ENCODE peak calls at places on chromosomes 2 and 18, in six cellular contexts. Q is thyroid gland, D is adrenal gland, P is Peyer's patch, W is prostate gland, F is ovary. R is an unnamed sample.

GRCh38 chr2:160736629-160737028 is 243.0 kb upstream of the RBMS1 start:
- DNase-seq in Q (no peak), W (no peak), D (no peak), P (no peak), F (no peak), R (no peak)

GRCh38 chr2:126732682-126733245 is 76.8 kb downstream of the GYPC start:
- DNase-seq in D (no peak), P (peak; percentile 35), W (no peak), F (no peak), Q (no peak), R (no peak)

GRCh38 chr2:179422037-179422643 is 157.5 kb upstream of the SESTD1 start:
- DNase-seq in W (peak; percentile 76), Q (peak; percentile 76), P (peak; percentile 85), F (peak; percentile 76), D (peak; percentile 64), R (peak; percentile 83)

GRCh38 chr2:2296400-2296799 is 34.7 kb downstream of the MYT1L start:
- DNase-seq in P (no peak), Q (no peak), F (no peak), W (no peak), D (no peak), R (no peak)

GRCh38 chr18:48736316-48736715 is 197.5 kb downstream of the CTIF start:
- DNase-seq in W (no peak), P (no peak), F (no peak), Q (no peak), D (no peak), R (no peak)

GRCh38 chr2:174198846-174199564 is 49.3 kb downstream of the OLA1 start:
- DNase-seq in Q (no peak), F (no peak), D (no peak), W (no peak), P (no peak), R (no peak)

GRCh38 chr18:63255435-63255834 is 64.1 kb downstream of the BCL2 start:
- DNase-seq in P (no peak), Q (no peak), W (no peak), D (no peak), F (no peak), R (no peak)

GRCh38 chr2:30362468-30363081 is 84.5 kb upstream of the LCLAT1 start:
- DNase-seq in D (peak; percentile 30), P (no peak), Q (peak; percentile 75), F (no peak), W (no peak), R (no peak)

GRCh38 chr2:95023222-95023597 is 2.3 kb upstream of the MAL start:
- DNase-seq in P (peak; percentile 51), D (no peak), F (no peak), W (no peak), Q (peak; percentile 73), R (no peak)

GRCh38 chr18:24153397-24153796 is 14.5 kb downstream of the CABYR start:
- DNase-seq in F (no peak), D (no peak), Q (no peak), P (no peak), W (no peak), R (no peak)

GRCh38 chr2:124426630-124427029 is 401.5 kb downstream of the CNTNAP5 start:
- DNase-seq in F (no peak), Q (no peak), D (no peak), W (no peak), P (no peak), R (no peak)

GRCh38 chr2:161206491-161207032 is 46.3 kb downstream of the TANK start:
- DNase-seq in W (no peak), F (no peak), Q (no peak), D (no peak), P (no peak), R (no peak)

GRCh38 chr2:69490486-69490885 is 53.3 kb upstream of the NFU1 start:
- DNase-seq in F (no peak), W (no peak), Q (no peak), P (no peak), D (no peak), R (no peak)

GRCh38 chr18:23353459-23353858 is 99.6 kb upstream of the RIOK3 start:
- DNase-seq in F (no peak), D (no peak), W (no peak), P (no peak), Q (no peak), R (no peak)

GRCh38 chr18:77021075-77021474 is 111.5 kb downstream of the MBP start:
- DNase-seq in P (no peak), Q (no peak), W (no peak), D (no peak), F (no peak), R (no peak)

GRCh38 chr2:84297155-84297554 is 161.9 kb downstream of the SUCLG1 start:
- DNase-seq in W (no peak), Q (no peak), F (no peak), D (no peak), P (peak; percentile 83), R (no peak)

GRCh38 chr2:99404039-99404799 is 67.0 kb downstream of the EIF5B start:
- DNase-seq in Q (no peak), P (no peak), W (peak; percentile 77), F (no peak), D (no peak), R (no peak)

GRCh38 chr2:11056614-11057013 is 98.7 kb upstream of the SLC66A3 start:
- DNase-seq in F (no peak), D (no peak), P (no peak), Q (peak; percentile 39), W (no peak), R (no peak)

GRCh38 chr2:215367647-215368492 is 56.0 kb downstream of the ATIC start:
- DNase-seq in W (no peak), D (no peak), Q (no peak), F (no peak), P (no peak), R (no peak)

GRCh38 chr2:10414591-10414990 is 33.5 kb downstream of the ODC1 start:
- DNase-seq in F (no peak), W (no peak), P (no peak), D (no peak), Q (no peak), R (no peak)

DNA sequence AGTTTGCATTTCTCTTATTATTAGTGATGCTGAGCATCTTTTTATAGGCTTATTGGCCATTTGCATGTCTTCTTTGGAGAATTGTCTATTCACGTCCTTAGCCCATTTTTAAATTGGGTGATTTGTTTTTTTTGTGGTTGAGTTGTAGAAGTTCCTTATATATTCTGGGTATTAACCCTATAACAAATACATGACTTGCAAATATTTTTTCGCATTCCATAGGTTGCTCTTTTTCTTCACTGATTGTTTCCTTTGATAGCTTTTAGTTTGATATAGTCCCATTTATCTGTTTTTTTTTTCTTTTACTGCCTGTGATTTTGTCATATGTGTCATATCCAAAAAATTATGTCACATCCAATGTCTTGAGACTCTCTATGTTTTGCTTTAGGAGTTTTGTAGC is 243.6 kb downstream of the GPD2 start:
- DNase-seq in P (no peak), Q (no peak), W (no peak), F (no peak), D (no peak), R (no peak)
- TF ChIP-seq POLR2A in P (no peak), Q (no peak), W (no peak), F (no peak), D (no peak), R (no peak)

DNA sequence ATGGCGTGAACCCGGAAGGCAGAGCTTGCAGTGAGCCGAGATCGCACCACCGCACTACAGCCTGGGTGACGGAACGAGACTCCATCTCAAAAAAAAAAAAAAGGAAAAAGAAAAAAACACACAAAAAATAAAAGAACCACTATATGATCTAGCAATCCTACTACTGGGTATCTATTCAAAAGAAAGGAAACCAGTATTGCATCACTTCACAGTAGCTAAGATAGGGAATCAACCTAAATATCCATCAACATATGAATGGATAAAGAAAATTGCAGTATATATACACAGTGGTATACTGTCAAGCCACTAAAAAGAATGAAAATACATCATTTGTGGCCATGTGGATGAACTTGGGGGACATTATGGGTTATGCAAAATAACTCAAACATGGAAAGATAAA is 37.9 kb downstream of the METTL21A start:
- DNase-seq in D (no peak), Q (no peak), W (no peak), F (no peak), P (no peak), R (no peak)
- H3K36me3 ChIP-seq in D (no peaks in the 10 kb centered on the region), Q (no peaks in the 10 kb centered on the region), W (no peaks in the 10 kb centered on the region), F (no peaks in the 10 kb centered on the region), P (no peaks in the 10 kb centered on the region), R (no peaks in the 10 kb centered on the region)

GRCh38 chr2:63484481-63484880 is 103.8 kb downstream of the WDPCP start:
- DNase-seq in D (no peak), Q (no peak), W (no peak), P (no peak), F (no peak), R (no peak)

GRCh38 chr2:63484901-63485300 is 103.4 kb downstream of the WDPCP start:
- DNase-seq in F (no peak), P (no peak), Q (no peak), D (no peak), W (no peak), R (no peak)

GRCh38 chr2:63494100-63494499 is 94.2 kb downstream of the WDPCP start:
- DNase-seq in W (no peak), D (no peak), P (no peak), F (no peak), Q (no peak), R (no peak)

GRCh38 chr2:63486861-63487290 is 101.4 kb downstream of the WDPCP start:
- DNase-seq in W (no peak), D (no peak), Q (no peak), F (no peak), P (no peak), R (no peak)

DNA sequence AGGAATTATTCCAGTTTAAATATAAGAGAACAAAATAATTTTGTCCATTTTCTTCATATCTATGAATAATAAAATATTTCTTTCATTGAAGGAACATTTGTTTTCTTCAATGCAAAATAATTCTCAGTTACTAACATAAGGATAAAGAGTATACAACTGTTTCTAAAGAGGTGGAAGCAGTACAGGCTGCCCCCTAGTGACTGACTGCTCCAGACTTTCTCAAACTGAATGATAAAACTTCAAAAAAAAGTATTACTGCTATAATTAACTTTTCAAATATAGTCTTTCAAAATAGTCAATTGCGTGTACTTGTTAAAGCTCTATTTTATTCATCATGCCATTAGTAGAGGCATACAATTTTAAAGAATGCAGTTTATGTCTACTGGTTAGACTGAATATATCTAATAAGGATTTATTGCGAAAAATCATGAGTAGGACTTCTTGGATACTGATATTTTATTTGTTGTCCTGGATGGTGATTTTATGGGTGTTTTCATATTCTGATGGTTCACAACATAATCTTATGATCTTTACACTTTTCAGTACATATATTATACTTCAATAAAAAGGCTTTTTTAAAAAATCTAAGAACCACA is 100.1 kb downstream of the WDPCP start:
- DNase-seq in W (no peak), Q (peak; percentile 19), P (no peak), D (peak; percentile 17), F (peak; percentile 29), R (peak; percentile 65)
- TF ChIP-seq CTCF in W (peak; percentile 42), Q (peak; percentile 32), P (peak; percentile 29), D (peak; percentile 62), F (peak; percentile 31), R (no peak)

DNA sequence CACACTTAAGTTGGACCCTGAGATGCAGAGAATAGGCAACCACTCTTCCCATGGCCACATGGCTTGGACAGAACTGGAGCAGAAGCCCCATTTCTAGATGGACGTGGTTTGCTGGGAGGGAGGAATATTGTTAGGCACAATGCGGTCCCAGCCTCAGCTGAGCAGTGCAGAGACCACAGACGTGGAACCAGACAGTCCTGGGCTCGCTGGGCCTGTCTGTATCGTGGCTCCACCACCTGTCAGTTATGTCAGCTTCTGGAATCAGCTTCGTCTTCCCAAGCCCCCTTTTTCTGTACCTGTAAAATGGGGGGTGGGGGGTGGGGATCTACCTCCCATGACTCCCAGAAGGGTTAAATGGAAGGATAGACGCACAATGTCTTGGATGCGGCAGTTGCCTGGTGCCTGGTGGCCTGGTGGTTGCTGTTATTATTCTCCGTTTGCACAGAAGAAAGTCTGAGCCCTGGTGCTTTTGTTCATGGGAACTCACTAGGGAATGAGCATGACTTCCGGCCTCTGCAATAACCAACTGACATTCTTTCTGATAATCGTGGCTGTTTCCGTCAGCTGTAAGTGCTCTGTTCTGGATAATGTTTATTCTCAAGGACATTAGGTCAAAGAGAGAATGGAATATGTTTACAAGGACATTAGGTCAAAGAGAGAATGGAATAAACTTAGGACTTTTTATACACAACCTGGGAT is 31.4 kb downstream of the COLEC11 start:
- DNase-seq in D (no peak), Q (no peak), P (peak; percentile 33), W (no peak), F (peak; percentile 21), R (peak; percentile 19)
- TF ChIP-seq POLR2A in D (no peak), Q (no peak), P (no peak), W (no peak), F (no peak), R (no peak)